ENCODE peak calls at places on chromosomes 11 and 22, in six cellular contexts. One of them, this sample, is unnamed.

GRCh38 chr22:45831394-45831793 is 145.6 kb downstream of the WNT7B start:
- DNase-seq in body of pancreas: no peak
- DNase-seq in adrenal gland: no peak
- DNase-seq in heart left ventricle: no peak
- DNase-seq in ovary: no peak
- DNase-seq in vagina: no peak
- DNase-seq in this sample: no peak

GRCh38 chr11:70191495-70192140 is 11.5 kb upstream of the FADD start:
- DNase-seq in body of pancreas: peak
- DNase-seq in adrenal gland: peak
- DNase-seq in heart left ventricle: peak
- DNase-seq in ovary: peak
- DNase-seq in vagina: no peak
- DNase-seq in this sample: peak

GRCh38 chr11:47923667-47924066 is 56.7 kb upstream of the PTPRJ start:
- DNase-seq in body of pancreas: peak
- DNase-seq in adrenal gland: peak
- DNase-seq in heart left ventricle: peak
- DNase-seq in ovary: no peak
- DNase-seq in vagina: no peak
- DNase-seq in this sample: no peak

GRCh38 chr11:113528982-113529381 is 53.8 kb upstream of the DRD2 start:
- DNase-seq in body of pancreas: no peak
- DNase-seq in adrenal gland: no peak
- DNase-seq in heart left ventricle: no peak
- DNase-seq in ovary: no peak
- DNase-seq in vagina: no peak
- DNase-seq in this sample: no peak

GRCh38 chr11:113971506-113972195 is 3.3 kb upstream of the HTR3A start:
- DNase-seq in body of pancreas: no peak
- DNase-seq in adrenal gland: no peak
- DNase-seq in heart left ventricle: no peak
- DNase-seq in ovary: no peak
- DNase-seq in vagina: no peak
- DNase-seq in this sample: no peak

GRCh38 chr11:3836903-3837302 is 3.9 kb downstream of the RHOG start:
- DNase-seq in body of pancreas: no peak
- DNase-seq in adrenal gland: no peak
- DNase-seq in heart left ventricle: peak
- DNase-seq in ovary: no peak
- DNase-seq in vagina: no peak
- DNase-seq in this sample: no peak

GRCh38 chr11:11267312-11267711 is 85.7 kb downstream of the CSNK2A3 start:
- DNase-seq in body of pancreas: no peak
- DNase-seq in adrenal gland: no peak
- DNase-seq in heart left ventricle: no peak
- DNase-seq in ovary: no peak
- DNase-seq in vagina: no peak
- DNase-seq in this sample: no peak

GRCh38 chr11:2213890-2214526 is 42.4 kb upstream of the TH start:
- DNase-seq in body of pancreas: no peak
- DNase-seq in adrenal gland: no peak
- DNase-seq in heart left ventricle: peak
- DNase-seq in ovary: peak
- DNase-seq in vagina: no peak
- DNase-seq in this sample: no peak

GRCh38 chr11:117597083-117597482 is 199.9 kb downstream of the DSCAML1 start:
- DNase-seq in body of pancreas: peak
- DNase-seq in adrenal gland: no peak
- DNase-seq in heart left ventricle: peak
- DNase-seq in ovary: peak
- DNase-seq in vagina: no peak
- DNase-seq in this sample: no peak

GRCh38 chr11:75492181-75492820 is 33.4 kb downstream of the GDPD5 start:
- DNase-seq in body of pancreas: no peak
- DNase-seq in adrenal gland: no peak
- DNase-seq in heart left ventricle: no peak
- DNase-seq in ovary: no peak
- DNase-seq in vagina: no peak
- DNase-seq in this sample: peak

GRCh38 chr11:77126861-77127673 is 979 bp upstream of the MYO7A start:
- DNase-seq in body of pancreas: peak
- DNase-seq in adrenal gland: peak
- DNase-seq in heart left ventricle: peak
- DNase-seq in ovary: peak
- DNase-seq in vagina: no peak
- DNase-seq in this sample: peak

GRCh38 chr11:12139144-12139881 is 28.9 kb downstream of the MICAL2 start:
- DNase-seq in body of pancreas: no peak
- DNase-seq in adrenal gland: no peak
- DNase-seq in heart left ventricle: no peak
- DNase-seq in ovary: peak
- DNase-seq in vagina: no peak
- DNase-seq in this sample: no peak

DNA sequence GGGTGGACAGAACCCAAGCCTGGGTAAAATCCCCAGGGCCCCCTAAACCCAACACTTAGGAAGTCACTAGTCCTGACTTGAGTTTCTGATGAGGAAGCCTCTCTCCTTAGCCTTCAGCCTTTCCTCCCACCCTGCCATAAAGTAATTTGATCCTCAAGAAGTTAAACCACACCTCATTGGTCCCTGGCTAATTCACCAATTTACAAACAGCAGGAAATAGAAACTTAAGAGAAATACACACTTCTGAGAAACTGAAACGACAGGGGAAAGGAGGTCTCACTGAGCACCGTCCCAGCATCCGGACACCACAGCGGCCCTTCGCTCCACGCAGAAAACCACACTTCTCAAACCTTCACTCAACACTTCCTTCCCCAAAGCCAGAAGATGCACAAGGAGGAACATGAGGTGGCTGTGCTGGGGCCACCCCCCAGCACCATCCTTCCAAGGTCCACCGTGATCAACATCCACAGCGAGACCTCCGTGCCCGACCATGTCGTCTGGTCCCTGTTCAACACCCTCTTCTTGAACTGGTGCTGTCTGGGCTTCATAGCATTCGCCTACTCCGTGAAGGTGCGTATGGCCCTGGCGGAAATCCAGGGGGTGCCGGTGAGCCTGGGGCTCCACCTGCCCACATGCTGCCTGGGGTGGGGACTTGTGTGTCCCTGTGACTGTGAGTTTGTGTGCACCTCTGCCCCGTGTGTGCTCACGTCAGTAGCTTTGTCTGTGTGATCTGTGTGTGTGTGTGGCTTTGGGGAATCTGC is at the start of gene IFITM1:
- DNase-seq in body of pancreas: no peak
- DNase-seq in adrenal gland: no peak
- DNase-seq in heart left ventricle: peak
- DNase-seq in ovary: no peak
- DNase-seq in vagina: no peak
- DNase-seq in this sample: peak
- TF ChIP-seq CTCF in body of pancreas: no peak
- TF ChIP-seq CTCF in adrenal gland: no peak
- TF ChIP-seq CTCF in heart left ventricle: no peak
- TF ChIP-seq CTCF in ovary: no peak
- TF ChIP-seq CTCF in vagina: no peak
- TF ChIP-seq CTCF in this sample: no peak

DNA sequence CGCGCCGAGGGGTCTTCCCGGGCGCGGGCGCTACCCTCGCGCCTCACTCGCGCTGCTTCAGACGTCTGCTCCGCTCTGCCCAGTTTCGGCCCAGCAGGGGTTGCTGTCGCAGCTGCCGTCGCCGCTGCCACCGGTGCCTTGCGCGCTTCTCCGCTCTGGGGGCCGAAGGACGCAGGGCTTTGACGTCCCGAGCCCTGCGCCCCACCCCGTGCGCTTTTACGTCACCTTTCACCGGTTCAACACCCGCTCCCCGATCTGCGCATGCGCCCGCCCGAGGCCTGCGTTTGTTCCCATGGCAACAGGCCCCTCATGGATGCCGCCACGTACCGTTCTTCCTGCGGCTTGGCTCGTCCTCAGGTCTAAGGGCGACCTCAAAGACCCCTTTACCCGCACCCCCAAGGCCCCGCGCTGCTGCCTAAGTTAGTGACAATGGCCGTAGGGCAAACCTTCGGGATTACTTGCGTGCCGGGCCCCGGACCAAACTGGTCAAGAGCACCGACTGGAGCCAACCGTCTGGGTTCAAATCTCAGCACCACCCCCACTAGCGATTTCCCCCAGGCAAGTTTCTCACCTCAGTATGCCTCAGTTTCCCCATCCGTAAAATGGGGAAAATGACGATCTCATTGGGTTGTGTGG is 642 bp upstream of the CDK2AP2 start:
- DNase-seq in body of pancreas: peak
- DNase-seq in adrenal gland: peak
- DNase-seq in heart left ventricle: peak
- DNase-seq in ovary: peak
- DNase-seq in vagina: no peak
- DNase-seq in this sample: peak
- TF ChIP-seq POLR2A in body of pancreas: no peak
- TF ChIP-seq POLR2A in adrenal gland: peak
- TF ChIP-seq POLR2A in heart left ventricle: no peak
- TF ChIP-seq POLR2A in ovary: peak
- TF ChIP-seq POLR2A in vagina: peak
- TF ChIP-seq POLR2A in this sample: peak

DNA sequence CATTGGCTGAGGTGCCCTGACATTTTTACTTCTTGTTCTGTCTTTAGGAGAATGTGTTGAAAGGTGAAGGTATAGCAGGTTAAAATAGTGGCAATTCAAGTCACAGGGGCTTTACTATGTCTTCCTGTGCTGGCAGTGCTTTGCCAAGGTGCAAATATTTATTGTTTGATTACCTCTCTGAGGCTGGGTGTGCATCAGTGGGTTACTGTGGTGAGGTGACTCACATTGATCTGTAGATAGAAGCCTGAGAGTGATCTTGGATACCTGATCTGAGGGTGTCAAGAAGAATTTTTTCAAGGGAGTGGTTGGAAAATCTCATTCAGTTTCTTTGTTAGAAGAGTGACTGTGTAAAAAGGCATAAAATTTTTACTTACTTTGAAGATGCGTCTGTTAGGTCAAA is 90.0 kb downstream of the ARHGAP42 start:
- DNase-seq in body of pancreas: no peak
- DNase-seq in adrenal gland: no peak
- DNase-seq in heart left ventricle: no peak
- DNase-seq in ovary: no peak
- DNase-seq in vagina: no peak
- DNase-seq in this sample: no peak
- H3K27ac ChIP-seq in body of pancreas: peak
- H3K27ac ChIP-seq in adrenal gland: no peak
- H3K27ac ChIP-seq in heart left ventricle: no peak
- H3K27ac ChIP-seq in ovary: no peak
- H3K27ac ChIP-seq in vagina: no peak
- H3K27ac ChIP-seq in this sample: peak

DNA sequence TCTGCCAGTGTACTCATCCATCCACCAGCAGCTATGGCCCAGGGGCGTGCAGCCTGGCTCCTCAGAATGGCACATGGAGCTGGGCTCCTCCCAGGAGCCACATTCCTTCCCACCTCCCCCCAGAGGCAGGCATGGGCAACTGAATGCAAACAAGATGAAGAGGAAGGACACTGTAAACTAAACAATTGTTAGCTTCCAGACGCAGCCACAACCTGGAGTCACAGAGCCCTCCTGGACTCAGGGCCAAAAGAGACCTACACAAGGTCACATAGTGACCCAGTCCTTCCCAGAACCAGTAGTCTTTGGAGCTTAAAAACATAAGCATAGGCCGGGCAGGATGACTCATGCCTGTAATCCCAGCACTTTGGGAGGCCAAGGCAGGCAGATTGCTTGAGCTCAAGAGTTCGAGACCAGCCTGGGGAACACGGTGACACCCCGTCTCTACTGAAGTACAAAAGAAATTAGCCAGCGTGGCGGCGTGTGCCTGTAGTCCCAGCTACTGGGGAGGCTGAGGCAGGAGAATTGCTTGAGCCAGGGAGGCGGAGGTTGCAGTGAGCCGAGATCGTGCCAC is 30.7 kb upstream of the CLDN5 start:
- DNase-seq in body of pancreas: no peak
- DNase-seq in adrenal gland: peak
- DNase-seq in heart left ventricle: no peak
- DNase-seq in ovary: no peak
- DNase-seq in vagina: no peak
- DNase-seq in this sample: no peak
- TF ChIP-seq CTCF in body of pancreas: no peak
- TF ChIP-seq CTCF in adrenal gland: no peak
- TF ChIP-seq CTCF in heart left ventricle: no peak
- TF ChIP-seq CTCF in ovary: no peak
- TF ChIP-seq CTCF in vagina: no peak
- TF ChIP-seq CTCF in this sample: no peak

DNA sequence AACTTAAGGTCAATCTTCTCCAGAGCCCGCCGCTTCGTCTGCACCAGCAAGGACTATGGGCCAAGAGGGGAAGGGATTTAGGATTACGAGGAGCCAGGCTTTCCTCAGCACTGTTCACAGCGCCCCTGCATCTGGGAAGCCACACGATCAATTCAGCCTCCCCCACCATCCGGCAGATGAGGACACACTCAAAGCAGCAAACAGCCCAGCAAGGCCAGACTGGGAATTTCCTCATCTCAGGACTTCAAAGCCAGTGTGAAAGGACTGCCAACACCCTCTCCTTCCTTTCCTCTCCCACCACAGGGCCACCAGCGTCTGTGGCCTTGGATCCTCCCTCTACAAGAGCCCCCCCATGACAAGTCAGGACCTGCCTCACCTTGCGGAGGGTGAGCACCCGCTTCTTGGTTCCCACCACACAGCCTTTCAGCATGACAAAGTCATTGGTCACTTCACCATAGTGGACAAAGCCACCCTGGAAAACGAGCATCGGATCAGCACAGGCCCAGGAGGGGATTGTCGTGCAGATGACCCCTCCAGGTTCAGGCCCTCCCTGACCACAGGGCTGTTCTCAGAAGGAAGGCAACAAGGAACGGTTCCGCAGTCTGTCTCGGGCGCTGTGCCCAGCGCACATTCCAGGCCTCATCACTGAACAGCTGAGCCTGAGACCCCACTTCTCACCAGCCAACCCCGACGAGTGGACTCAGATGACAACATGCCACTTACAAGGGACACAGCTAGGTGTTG is 6.0 kb downstream of the RPL3 start:
- DNase-seq in body of pancreas: no peak
- DNase-seq in adrenal gland: peak
- DNase-seq in heart left ventricle: no peak
- DNase-seq in ovary: no peak
- DNase-seq in vagina: no peak
- DNase-seq in this sample: no peak
- TF ChIP-seq POLR2A in body of pancreas: no peak
- TF ChIP-seq POLR2A in adrenal gland: no peak
- TF ChIP-seq POLR2A in heart left ventricle: no peak
- TF ChIP-seq POLR2A in ovary: no peak
- TF ChIP-seq POLR2A in vagina: no peak
- TF ChIP-seq POLR2A in this sample: no peak

GRCh38 chr11:58578136-58578634 is 678 bp upstream of the ZFP91 start:
- DNase-seq in body of pancreas: peak
- DNase-seq in adrenal gland: peak
- DNase-seq in heart left ventricle: peak
- DNase-seq in ovary: peak
- DNase-seq in vagina: no peak
- DNase-seq in this sample: peak
- H3K27ac ChIP-seq in body of pancreas: peak
- H3K27ac ChIP-seq in adrenal gland: peak
- H3K27ac ChIP-seq in heart left ventricle: peak
- H3K27ac ChIP-seq in ovary: peak
- H3K27ac ChIP-seq in vagina: peak
- H3K27ac ChIP-seq in this sample: peak

GRCh38 chr11:94668240-94668793 is 99.8 kb upstream of the AMOTL1 start:
- DNase-seq in body of pancreas: no peak
- DNase-seq in adrenal gland: no peak
- DNase-seq in heart left ventricle: no peak
- DNase-seq in ovary: no peak
- DNase-seq in vagina: no peak
- DNase-seq in this sample: no peak
- TF ChIP-seq CTCF in body of pancreas: no peak
- TF ChIP-seq CTCF in adrenal gland: no peak
- TF ChIP-seq CTCF in heart left ventricle: no peak
- TF ChIP-seq CTCF in ovary: no peak
- TF ChIP-seq CTCF in vagina: no peak
- TF ChIP-seq CTCF in this sample: no peak

This sample was measured in Peyer's patch.